ENCODE peak calls at places on chromosomes 1 and 21, in nine cellular contexts. D is activated CD4-positive, alpha-beta T cell treated with anti-CD3 and anti-CD28 coated beads, Interleukin-2, amount 50 U/mL, for 1 hour; T is aorta; A is Caki2; B is stimulated activated naive CD4-positive, alpha-beta T cell; S is testis; U is activated CD8-positive, alpha-beta T cell treated with anti-CD3 and anti-CD28 coated beads for 36 hours; O is H7; P is RWPE1. Y is an unnamed sample.

GRCh38 chr21:29092102-29092959 is 18.9 kb upstream of the CCT8 start:
- DNase-seq in D (no peak), T (no peak), A (peak; percentile 67), B (no peak), S (no peak), U (no peak), O (no peak), P (no peak), Y (no peak)

GRCh38 chr1:33280091-33280661 is 23.9 kb downstream of the ZNF362 start:
- DNase-seq in D (no peak), T (peak; percentile 38), A (no peak), B (no peak), S (no peak), U (no peak), O (peak; percentile 84), P (no peak), Y (no peak)

GRCh38 chr1:172408958-172409357 is 11.5 kb upstream of the C1orf105 start:
- DNase-seq in D (no peak), T (no peak), A (no peak), B (no peak), S (no peak), U (no peak), O (no peak), P (no peak), Y (no peak)

GRCh38 chr1:7574121-7575040 is 196.7 kb upstream of the VAMP3 start:
- DNase-seq in D (no peak), T (peak; percentile 39), A (no peak), B (no peak), S (peak; percentile 54), U (no peak), O (no peak), P (no peak), Y (peak; percentile 42)

GRCh38 chr1:195979646-195980045 is 628.6 kb downstream of the KCNT2 start:
- DNase-seq in D (no peak), T (no peak), A (no peak), B (no peak), S (no peak), U (no peak), O (no peak), P (no peak), Y (no peak)

GRCh38 chr1:230694991-230695390 is 18.9 kb downstream of the AGT start:
- DNase-seq in D (no peak), T (no peak), A (no peak), B (no peak), S (no peak), U (no peak), O (peak; percentile 48), P (no peak), Y (no peak)

GRCh38 chr1:154353460-154353904 is 28.2 kb downstream of the ATP8B2 start:
- DNase-seq in D (no peak), T (no peak), A (peak; percentile 26), B (no peak), S (peak; percentile 48), U (peak; percentile 53), O (peak; percentile 50), P (no peak), Y (no peak)

GRCh38 chr1:47578026-47578861 is 140.4 kb downstream of the FOXD2 start:
- DNase-seq in D (no peak), T (no peak), A (no peak), B (no peak), S (peak; percentile 75), U (no peak), O (peak; percentile 60), P (no peak), Y (no peak)

GRCh38 chr1:203661572-203661971 is 34.9 kb downstream of the ATP2B4 start:
- DNase-seq in D (no peak), T (no peak), A (no peak), B (no peak), S (no peak), U (no peak), O (no peak), P (no peak), Y (no peak)

GRCh38 chr21:29523646-29524045 is 224.9 kb downstream of the BACH1 start:
- DNase-seq in D (no peak), T (no peak), A (no peak), B (no peak), S (no peak), U (no peak), O (no peak), P (no peak), Y (peak; percentile 69)

GRCh38 chr21:37636152-37636860 is 269.7 kb downstream of the DYRK1A start:
- DNase-seq in D (no peak), T (no peak), A (peak; percentile 42), B (no peak), S (no peak), U (no peak), O (no peak), P (peak; percentile 66), Y (no peak)

GRCh38 chr1:241606544-241606943 is 33.6 kb downstream of the CHML start:
- DNase-seq in D (no peak), T (no peak), A (peak; percentile 67), B (no peak), S (no peak), U (no peak), O (no peak), P (peak; percentile 73), Y (no peak)

GRCh38 chr1:26280333-26281042 is 602 bp downstream of the SH3BGRL3 start:
- DNase-seq in D (no peak), T (peak; percentile 70), A (no peak), B (no peak), S (no peak), U (peak; percentile 40), O (no peak), P (peak; percentile 76), Y (peak; percentile 24)

GRCh38 chr21:26781331-26781730 is 63.9 kb downstream of the ADAMTS1 start:
- DNase-seq in D (no peak), T (no peak), A (no peak), B (no peak), S (no peak), U (no peak), O (no peak), P (no peak), Y (no peak)

GRCh38 chr1:165954940-165955339 is 127.5 kb downstream of the UCK2 start:
- DNase-seq in D (no peak), T (no peak), A (no peak), B (no peak), S (no peak), U (no peak), O (no peak), P (no peak), Y (no peak)

GRCh38 chr1:41902125-41902524 is 16.6 kb downstream of the HIVEP3 start:
- DNase-seq in D (no peak), T (no peak), A (peak; percentile 69), B (no peak), S (no peak), U (no peak), O (no peak), P (peak; percentile 46), Y (no peak)

GRCh38 chr1:201648911-201649775 is 110.2 kb downstream of the NAV1 start:
- DNase-seq in D (no peak), T (peak; percentile 56), A (no peak), B (no peak), S (peak; percentile 45), U (no peak), O (peak; percentile 91), P (peak; percentile 52), Y (no peak)

GRCh38 chr1:62784509-62785365 is 805 bp downstream of the ATG4C start:
- DNase-seq in D (no peak), T (no peak), A (no peak), B (no peak), S (no peak), U (peak; percentile 44), O (no peak), P (peak; percentile 57), Y (no peak)

GRCh38 chr1:172967936-172968335 is 82.8 kb downstream of the TNFSF18 start:
- DNase-seq in D (no peak), T (no peak), A (no peak), B (no peak), S (no peak), U (no peak), O (no peak), P (no peak), Y (no peak)

GRCh38 chr1:39788758-39789570 is at the start of gene BMP8B:
- DNase-seq in D (peak; percentile 28), T (peak; percentile 70), A (peak; percentile 62), B (no peak), S (peak; percentile 80), U (peak; percentile 52), O (peak; percentile 92), P (peak; percentile 79), Y (peak; percentile 44)

GRCh38 chr1:916173-917075 is 7.3 kb upstream of the SAMD11 start:
- DNase-seq in D (no peak), T (peak; percentile 55), A (no peak), B (no peak), S (peak; percentile 61), U (peak; percentile 0), O (no peak), P (no peak), Y (no peak)

GRCh38 chr1:189434461-189434860 is 1043.2 kb downstream of the BRINP3 start:
- DNase-seq in D (no peak), T (no peak), A (no peak), B (no peak), S (no peak), U (no peak), O (no peak), P (no peak), Y (no peak)

GRCh38 chr1:183810172-183810571 is 5.3 kb downstream of the RGL1 start:
- DNase-seq in D (no peak), T (peak; percentile 52), A (no peak), B (no peak), S (no peak), U (no peak), O (no peak), P (no peak), Y (no peak)

GRCh38 chr1:187665513-187665912 is 836.8 kb downstream of the PLA2G4A start:
- DNase-seq in D (no peak), T (no peak), A (no peak), B (no peak), S (no peak), U (no peak), O (no peak), P (no peak), Y (no peak)

GRCh38 chr1:45673956-45674355 is 12.4 kb downstream of the GPBP1L1 start:
- DNase-seq in D (no peak), T (no peak), A (no peak), B (no peak), S (no peak), U (no peak), O (no peak), P (no peak), Y (no peak)

GRCh38 chr1:20485527-20486456 is at the start of gene CAMK2N1:
- DNase-seq in D (peak; percentile 55), T (peak; percentile 76), A (peak; percentile 61), B (no peak), S (peak; percentile 72), U (peak; percentile 68), O (peak; percentile 92), P (peak; percentile 74), Y (peak; percentile 39)

GRCh38 chr1:241548008-241548407 is 15.8 kb downstream of the KMO start:
- DNase-seq in D (no peak), T (no peak), A (no peak), B (no peak), S (no peak), U (no peak), O (no peak), P (no peak), Y (no peak)

GRCh38 chr1:156368889-156369684 is at the start of gene RHBG:
- DNase-seq in D (peak; percentile 24), T (peak; percentile 63), A (no peak), B (no peak), S (peak; percentile 68), U (peak; percentile 19), O (peak; percentile 96), P (peak; percentile 48), Y (peak; percentile 57)

GRCh38 chr1:2300004-2300771 is 72.1 kb downstream of the SKI start:
- DNase-seq in D (peak; percentile 73), T (no peak), A (no peak), B (peak; percentile 62), S (no peak), U (peak; percentile 96), O (no peak), P (no peak), Y (no peak)

GRCh38 chr1:153626929-153627796 is at the start of gene S100A13:
- DNase-seq in D (no peak), T (peak; percentile 88), A (peak; percentile 97), B (no peak), S (peak; percentile 84), U (peak; percentile 44), O (peak; percentile 98), P (peak; percentile 82), Y (peak; percentile 43)

GRCh38 chr1:187070076-187070475 is 241.3 kb downstream of the PLA2G4A start:
- DNase-seq in D (no peak), T (no peak), A (no peak), B (no peak), S (no peak), U (no peak), O (peak; percentile 22), P (peak; percentile 1), Y (no peak)